ENCODE peak calls at places on chromosomes 11 and 22, in six cellular contexts. P is GM04504; N is activated T-cell treated with anti-CD3 and anti-CD28 coated beads, Interleukin-2, amount 50 U/mL, for 24 hours; R is HFF-Myc; G is psoas muscle; K is NAMALWA. S is an unnamed sample.
A peak's percentile ranks its signal among the peaks of the same experiment; 100 is the strongest.

GRCh38 chr11:100942016-100942415 is 187.6 kb downstream of the PGR start:
- DNase-seq in G (no peak), R (no peak), K (no peak), N (no peak), P (no peak), S (no peak)

GRCh38 chr11:105706025-105706530 is 96.2 kb downstream of the GRIA4 start:
- DNase-seq in N (no peak), G (no peak), P (no peak), R (no peak), K (no peak), S (no peak)

GRCh38 chr11:129804012-129804411 is 11.6 kb upstream of the TMEM45B start:
- DNase-seq in G (no peak), K (no peak), R (no peak), N (no peak), P (no peak), S (no peak)

GRCh38 chr11:44348721-44349120 is 38.8 kb upstream of the ALX4 start:
- DNase-seq in N (no peak), K (no peak), G (no peak), P (no peak), R (no peak), S (no peak)

GRCh38 chr22:32836286-32836859 is 34.9 kb downstream of the TIMP3 start:
- DNase-seq in G (no peak), P (no peak), K (peak; percentile 48), R (no peak), N (no peak), S (no peak)

GRCh38 chr11:60857378-60858232 is 1.9 kb upstream of the PTGDR2 start:
- DNase-seq in G (peak; percentile 6), R (no peak), N (no peak), K (no peak), P (no peak), S (no peak)

GRCh38 chr11:12768731-12769673 is 94.8 kb downstream of the TEAD1 start:
- DNase-seq in P (no peak), K (no peak), R (no peak), G (peak; percentile 61), N (no peak), S (no peak)

GRCh38 chr11:131754671-131755070 is 384.3 kb downstream of the NTM start:
- DNase-seq in P (no peak), N (no peak), G (no peak), K (no peak), R (no peak), S (no peak)

GRCh38 chr11:40328890-40329617 is 1130.4 kb downstream of the LRRC4C start:
- DNase-seq in K (no peak), P (peak; percentile 99), R (peak; percentile 100), G (no peak), N (no peak), S (no peak)

GRCh38 chr11:11987503-11988022 is 20.9 kb downstream of the DKK3 start:
- DNase-seq in N (no peak), G (no peak), P (no peak), K (peak; percentile 47), R (peak; percentile 56), S (peak; percentile 28)

GRCh38 chr11:68904458-68904847 is 762 bp downstream of the IGHMBP2 start:
- DNase-seq in G (no peak), N (no peak), K (no peak), R (no peak), P (no peak), S (no peak)

GRCh38 chr11:70712471-70712870 is 314.1 kb downstream of the CTTN start:
- DNase-seq in N (no peak), K (no peak), G (no peak), P (no peak), R (no peak), S (no peak)

GRCh38 chr11:116657842-116658825 is 114.7 kb downstream of the BUD13 start:
- DNase-seq in R (no peak), G (no peak), P (no peak), K (no peak), N (no peak), S (no peak)

GRCh38 chr11:73995731-73996130 is 13.1 kb upstream of the UCP2 start:
- DNase-seq in P (no peak), G (no peak), R (no peak), K (peak; percentile 76), N (no peak), S (peak; percentile 44)

GRCh38 chr11:69355346-69355940 is 61.5 kb downstream of the MYEOV start:
- DNase-seq in N (peak; percentile 17), G (no peak), P (no peak), K (no peak), R (no peak), S (peak; percentile 30)

GRCh38 chr11:94516725-94517124 is 4.5 kb downstream of the C11orf97 start:
- DNase-seq in P (no peak), R (no peak), N (no peak), K (no peak), G (no peak), S (no peak)

GRCh38 chr11:57604289-57605010 is 7.0 kb downstream of the SERPING1 start:
- DNase-seq in G (no peak), N (no peak), K (peak; percentile 11), P (no peak), R (no peak), S (no peak)

GRCh38 chr11:74024630-74025029 is 15.7 kb upstream of the UCP3 start:
- DNase-seq in P (peak; percentile 72), N (peak; percentile 45), R (no peak), K (no peak), G (peak; percentile 81), S (peak; percentile 86)

GRCh38 chr11:127454856-127455255 is 454.3 kb upstream of the KIRREL3 start:
- DNase-seq in R (no peak), G (no peak), N (no peak), K (no peak), P (no peak), S (no peak)